ENCODE peak calls at places on chromosomes 13 and 19, in seven cellular contexts. P, O, D, W, X, Z and E are unnamed samples.

GRCh38 chr13:49954674-49955455 is 18.7 kb upstream of the SPRYD7 start:
- DNase-seq in P (no peak), O (no peak), D (no peak), W (no peak), X (no peak), Z (no peak), E (no peak)

GRCh38 chr19:48858984-48859710 is 9.3 kb downstream of the PLEKHA4 start:
- DNase-seq in P (no peak), O (no peak), D (peak; percentile 86), W (no peak), X (no peak), Z (no peak), E (no peak)

GRCh38 chr13:112052213-112052612 is 14.7 kb upstream of the SOX1 start:
- DNase-seq in P (no peak), O (no peak), D (no peak), W (no peak), X (no peak), Z (no peak), E (no peak)

GRCh38 chr13:76799696-76800095 is 86.5 kb downstream of the KCTD12 start:
- DNase-seq in P (peak; percentile 58), O (no peak), D (no peak), W (no peak), X (peak; percentile 39), Z (no peak), E (no peak)

GRCh38 chr19:33887891-33888290 is 91.2 kb downstream of the KCTD15 start:
- DNase-seq in P (no peak), O (no peak), D (no peak), W (no peak), X (no peak), Z (no peak), E (no peak)

GRCh38 chr19:13172335-13173128 is 22.3 kb downstream of the IER2 start:
- DNase-seq in P (peak; percentile 82), O (peak; percentile 89), D (peak; percentile 88), W (peak; percentile 80), X (peak; percentile 80), Z (peak; percentile 97), E (peak; percentile 97)

GRCh38 chr19:17762505-17763229 is 11.4 kb downstream of the FCHO1 start:
- DNase-seq in P (peak; percentile 68), O (no peak), D (no peak), W (no peak), X (peak; percentile 78), Z (peak; percentile 74), E (peak; percentile 65)

GRCh38 chr13:20482275-20482761 is 43.3 kb downstream of the CRYL1 start:
- DNase-seq in P (no peak), O (no peak), D (no peak), W (no peak), X (peak; percentile 27), Z (peak; percentile 79), E (no peak)

GRCh38 chr13:66675620-66676019 is 554.5 kb downstream of the PCDH9 start:
- DNase-seq in P (peak; percentile 59), O (no peak), D (no peak), W (no peak), X (peak; percentile 39), Z (no peak), E (no peak)

GRCh38 chr13:78022164-78022877 is 103.7 kb upstream of the EDNRB start:
- DNase-seq in P (peak; percentile 74), O (no peak), D (no peak), W (peak; percentile 10), X (peak; percentile 70), Z (no peak), E (peak; percentile 32)

GRCh38 chr13:91623151-91623550 is 224.7 kb downstream of the GPC5 start:
- DNase-seq in P (no peak), O (no peak), D (no peak), W (no peak), X (no peak), Z (no peak), E (no peak)

GRCh38 chr13:112200200-112200599 is 133.3 kb downstream of the SOX1 start:
- DNase-seq in P (no peak), O (peak; percentile 17), D (no peak), W (no peak), X (no peak), Z (no peak), E (no peak)

GRCh38 chr13:93535256-93535655 is 308.6 kb downstream of the GPC6 start:
- DNase-seq in P (peak; percentile 41), O (no peak), D (no peak), W (no peak), X (peak; percentile 53), Z (no peak), E (no peak)

GRCh38 chr19:10290439-10290875 is 705 bp downstream of the ICAM5 start:
- DNase-seq in P (no peak), O (no peak), D (no peak), W (no peak), X (no peak), Z (no peak), E (no peak)

GRCh38 chr13:44388427-44388826 is 14.8 kb downstream of the SERP2 start:
- DNase-seq in P (no peak), O (no peak), D (no peak), W (no peak), X (no peak), Z (no peak), E (no peak)

GRCh38 chr19:34309368-34310138 is 55.2 kb downstream of the GARRE1 start:
- DNase-seq in P (no peak), O (peak; percentile 13), D (no peak), W (no peak), X (no peak), Z (no peak), E (no peak)

GRCh38 chr19:33310606-33311325 is 8.4 kb upstream of the CEBPA start:
- DNase-seq in P (no peak), O (no peak), D (peak; percentile 77), W (no peak), X (no peak), Z (no peak), E (no peak)

GRCh38 chr13:97743946-97744345 is 209.5 kb upstream of the IPO5 start:
- DNase-seq in P (peak; percentile 80), O (no peak), D (no peak), W (no peak), X (peak; percentile 78), Z (no peak), E (no peak)

GRCh38 chr19:33801411-33801810 is 4.7 kb downstream of the KCTD15 start:
- DNase-seq in P (no peak), O (no peak), D (no peak), W (no peak), X (no peak), Z (no peak), E (no peak)

GRCh38 chr13:43664700-43665191 is 122.0 kb downstream of the ENOX1 start:
- DNase-seq in P (peak; percentile 58), O (peak; percentile 66), D (no peak), W (no peak), X (peak; percentile 62), Z (peak; percentile 57), E (peak; percentile 65)

GRCh38 chr19:56537442-56537841 is 1.3 kb upstream of the ZFP28 start:
- DNase-seq in P (no peak), O (no peak), D (no peak), W (no peak), X (no peak), Z (no peak), E (no peak)
- H3K4me3 ChIP-seq in P (no peak overlapping the region), O (peak overlapping the region; percentile 85), D (peak overlapping the region; percentile 81), W (peak overlapping the region; percentile 92), X (no peak overlapping the region), Z (peak overlapping the region; percentile 87), E (no peak overlapping the region)

GRCh38 chr13:107799001-107799400 is 416.3 kb downstream of the LIG4 start:
- DNase-seq in P (peak; percentile 1), O (no peak), D (no peak), W (no peak), X (peak; percentile 16), Z (no peak), E (no peak)
- H3K4me3 ChIP-seq in P (no peak overlapping the region), O (no peak overlapping the region), D (no peak overlapping the region), W (no peak overlapping the region), X (no peak overlapping the region), Z (no peak overlapping the region), E (no peak overlapping the region)

GRCh38 chr19:1066748-1067340 is at the start of gene ARHGAP45:
- DNase-seq in P (no peak), O (no peak), D (peak; percentile 85), W (no peak), X (no peak), Z (no peak), E (no peak)
- H3K4me3 ChIP-seq in P (peak within 1 kb of the TSS; percentile 13), O (peak within 1 kb of the TSS; percentile 43), D (peak within 1 kb of the TSS; percentile 62), W (peak within 1 kb of the TSS; percentile 55), X (peak within 1 kb of the TSS; percentile 21), Z (peak within 1 kb of the TSS; percentile 71), E (peak within 1 kb of the TSS; percentile 11)

DNA sequence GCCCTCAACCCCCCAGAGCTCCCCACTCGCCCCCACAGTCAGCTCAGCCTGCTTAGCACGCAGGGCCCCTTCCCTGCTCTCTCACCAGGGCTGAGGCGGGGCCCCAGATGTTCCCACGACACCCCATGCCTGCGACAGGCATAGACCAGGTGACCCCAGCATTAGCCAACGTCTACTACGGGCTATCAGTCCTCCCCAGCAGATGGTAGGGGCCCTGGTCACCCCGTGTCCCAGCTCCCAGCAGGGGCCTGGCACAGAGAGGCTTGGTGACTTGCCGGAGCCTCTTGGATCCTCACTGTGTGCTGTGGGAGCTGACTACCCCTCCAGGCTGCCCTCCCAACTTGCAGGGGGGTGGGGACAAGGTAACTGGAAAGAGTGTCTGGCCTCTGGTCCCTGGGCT is 80.6 kb downstream of the KDM4B start:
- DNase-seq in P (no peak), O (no peak), D (no peak), W (no peak), X (no peak), Z (no peak), E (no peak)
- H3K4me3 ChIP-seq in P (no peak overlapping the region), O (no peak overlapping the region), D (no peak overlapping the region), W (no peak overlapping the region), X (no peak overlapping the region), Z (no peak overlapping the region), E (no peak overlapping the region)